ENCODE peak calls at places on chromosomes 4 and X, in nine cellular contexts. E is adrenal gland, F is uterus, I is A549, J is mammary epithelial cell, R is upper lobe of right lung, G is neural progenitor cell, K is heart right ventricle, W is pancreas. B is an unnamed sample. For H3K4me1, the result is how much of the 10 kb centered on the place peaks cover.

GRCh38 chrX:150848914-150849365 is 49.5 kb downstream of the CD99L2 start:
- DNase-seq in E (no peak), F (no peak), I (peak), J (peak), R (peak), G (no peak), K (no peak), W (peak), B (no peak)

GRCh38 chr4:56821394-56822263 is at the start of gene SPINK2:
- DNase-seq in E (no peak), F (no peak), I (peak), J (no peak), R (peak), G (peak), K (peak), W (peak), B (peak)

GRCh38 chr4:76997454-76997853 is 47.9 kb downstream of the SEPTIN11 start:
- DNase-seq in E (no peak), F (no peak), I (no peak), J (no peak), R (no peak), G (no peak), K (no peak), W (no peak), B (peak)

GRCh38 chr4:125283702-125284279 is 31.0 kb upstream of the FAT4 start:
- DNase-seq in E (no peak), F (no peak), I (no peak), J (peak), R (no peak), G (peak), K (no peak), W (no peak), B (no peak)

GRCh38 chr4:132059227-132059626 is 1089.9 kb upstream of the PCDH10 start:
- DNase-seq in E (no peak), F (no peak), I (no peak), J (peak), R (no peak), G (no peak), K (no peak), W (no peak), B (no peak)

GRCh38 chrX:21873063-21873785 is 17.4 kb downstream of the YY2 start:
- DNase-seq in E (no peak), F (no peak), I (no peak), J (no peak), R (no peak), G (no peak), K (no peak), W (no peak), B (no peak)

GRCh38 chr4:107247738-107248137 is 211.6 kb upstream of the DKK2 start:
- DNase-seq in E (peak), F (peak), I (no peak), J (no peak), R (no peak), G (no peak), K (no peak), W (no peak), B (no peak)

GRCh38 chr4:61511716-61512488 is 311.8 kb downstream of the ADGRL3 start:
- DNase-seq in E (no peak), F (no peak), I (no peak), J (peak), R (no peak), G (no peak), K (no peak), W (no peak), B (no peak)

GRCh38 chrX:97461763-97462162 is 578.1 kb downstream of the RPA4 start:
- DNase-seq in E (no peak), F (no peak), I (no peak), J (no peak), R (no peak), G (no peak), K (no peak), W (no peak), B (no peak)

GRCh38 chr4:183147191-183147590 is 48.1 kb downstream of the WWC2 start:
- DNase-seq in E (no peak), F (no peak), I (no peak), J (peak), R (no peak), G (no peak), K (no peak), W (no peak), B (no peak)

GRCh38 chr4:137861682-137862081 is 329.4 kb upstream of the PCDH18 start:
- DNase-seq in E (no peak), F (no peak), I (no peak), J (no peak), R (no peak), G (peak), K (no peak), W (no peak), B (no peak)

GRCh38 chr4:140038031-140038533 is 115.9 kb downstream of the MAML3 start:
- DNase-seq in E (no peak), F (no peak), I (no peak), J (peak), R (no peak), G (no peak), K (no peak), W (no peak), B (no peak)

GRCh38 chrX:76109654-76110053 is 63.2 kb upstream of the PBDC1 start:
- DNase-seq in E (no peak), F (no peak), I (no peak), J (no peak), R (no peak), G (no peak), K (no peak), W (no peak), B (no peak)

GRCh38 chr4:35525192-35525978 is 718.9 kb downstream of the ARAP2 start:
- DNase-seq in E (no peak), F (no peak), I (no peak), J (no peak), R (peak), G (peak), K (no peak), W (no peak), B (no peak)

GRCh38 chr4:134174271-134174670 is 27.3 kb downstream of the PABPC4L start:
- DNase-seq in E (no peak), F (no peak), I (no peak), J (no peak), R (no peak), G (no peak), K (no peak), W (no peak), B (no peak)

GRCh38 chr4:25703731-25704388 is 48.2 kb downstream of the SLC34A2 start:
- DNase-seq in E (no peak), F (no peak), I (no peak), J (peak), R (no peak), G (no peak), K (no peak), W (no peak), B (no peak)

GRCh38 chr4:74133786-74134499 is 24.0 kb upstream of the MTHFD2L start:
- DNase-seq in E (peak), F (peak), I (peak), J (peak), R (peak), G (peak), K (peak), W (peak), B (peak)

GRCh38 chr4:105113800-105114199 is 32.9 kb upstream of the TET2 start:
- DNase-seq in E (no peak), F (no peak), I (no peak), J (peak), R (no peak), G (no peak), K (no peak), W (no peak), B (no peak)

GRCh38 chr4:54843106-54843505 is 185.3 kb downstream of the KIT start:
- DNase-seq in E (no peak), F (no peak), I (no peak), J (no peak), R (no peak), G (no peak), K (peak), W (no peak), B (no peak)

GRCh38 chrX:120751683-120752082 is 121.8 kb upstream of the C1GALT1C1 start:
- DNase-seq in E (no peak), F (no peak), I (no peak), J (no peak), R (no peak), G (no peak), K (no peak), W (no peak), B (no peak)

DNA sequence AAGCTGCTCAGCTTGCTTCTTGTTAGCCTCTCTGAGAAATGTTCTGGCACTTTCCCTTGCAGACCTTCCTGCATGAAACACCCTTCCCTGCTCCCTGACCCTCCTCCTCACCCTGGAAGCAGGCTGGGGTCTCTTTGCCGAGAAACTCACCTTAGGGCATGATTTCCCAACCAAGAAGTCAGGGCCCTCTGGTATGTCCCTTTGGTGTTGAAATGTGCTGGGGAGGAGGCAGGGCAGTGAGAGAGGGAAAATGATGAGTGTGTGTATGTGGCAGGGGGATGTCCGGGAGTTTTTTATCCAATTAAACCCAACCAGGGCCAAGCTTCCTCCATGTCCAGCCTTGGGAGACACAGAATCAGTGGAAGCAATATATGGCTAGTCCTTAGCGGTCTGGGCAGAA is 5.1 kb downstream of the ELF4 start:
- DNase-seq in E (no peak), F (no peak), I (no peak), J (no peak), R (no peak), G (no peak), K (no peak), W (no peak), B (no peak)
- H3K4me1 ChIP-seq in E (under half), F (under half), I (under half), J (under half), R (under half), G (under half), K (under half), W (under half), B (under half)

DNA sequence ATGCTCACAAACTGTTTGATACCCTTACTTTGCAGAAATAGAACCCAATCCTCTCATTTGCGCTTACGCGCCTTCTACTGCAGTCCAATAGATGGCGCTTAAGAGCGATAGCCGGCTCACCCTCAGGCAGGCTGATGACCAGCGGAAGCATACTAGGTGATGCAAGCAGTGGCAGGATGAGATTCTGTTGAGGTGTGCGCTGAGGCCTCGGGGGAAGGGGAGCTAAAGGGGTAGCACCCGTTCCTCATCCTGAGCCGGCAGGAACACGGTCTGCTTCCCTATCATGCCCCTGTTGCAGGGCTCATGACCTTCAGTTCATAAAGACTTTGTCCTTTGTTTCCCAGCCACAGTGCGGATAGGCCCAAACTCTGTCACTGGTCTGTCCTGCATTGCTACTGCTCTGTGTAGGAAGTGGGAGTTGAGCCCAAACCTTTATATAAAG is 628.9 kb downstream of the TLL1 start:
- DNase-seq in E (peak), F (no peak), I (peak), J (no peak), R (no peak), G (peak), K (no peak), W (no peak), B (no peak)
- TF ChIP-seq CTCF in E (no peak), F (no peak), I (peak), J (peak), R (peak), G (peak), K (peak), W (no peak), B (peak)

GRCh38 chr4:38163216-38164006 is 203.2 kb downstream of the PTTG2 start:
- DNase-seq in E (no peak), F (no peak), I (no peak), J (peak), R (no peak), G (no peak), K (no peak), W (peak), B (no peak)

GRCh38 chr4:38160487-38161207 is 200.4 kb downstream of the PTTG2 start:
- DNase-seq in E (peak), F (peak), I (peak), J (peak), R (no peak), G (peak), K (no peak), W (peak), B (no peak)

GRCh38 chr4:38161208-38162113 is 201.3 kb downstream of the PTTG2 start:
- DNase-seq in E (no peak), F (no peak), I (no peak), J (peak), R (no peak), G (no peak), K (no peak), W (no peak), B (no peak)

GRCh38 chr4:38164346-38164745 is 204.1 kb downstream of the PTTG2 start:
- DNase-seq in E (no peak), F (no peak), I (no peak), J (no peak), R (no peak), G (no peak), K (no peak), W (no peak), B (no peak)

GRCh38 chr4:38162240-38162784 is 202.1 kb downstream of the PTTG2 start:
- DNase-seq in E (peak), F (peak), I (no peak), J (peak), R (no peak), G (peak), K (no peak), W (peak), B (no peak)
- H3K4me1 ChIP-seq in E (under half), F (under half), I (under half), J (under half), R (under half), G (under half), K (under half), W (under half), B (under half)

GRCh38 chr4:87543835-87544461 is 14.8 kb upstream of the SPARCL1 start:
- DNase-seq in E (peak), F (peak), I (peak), J (peak), R (no peak), G (peak), K (no peak), W (no peak), B (peak)
- TF ChIP-seq CTCF in E (peak), F (peak), I (peak), J (peak), R (peak), G (peak), K (peak), W (no peak), B (peak)

DNA sequence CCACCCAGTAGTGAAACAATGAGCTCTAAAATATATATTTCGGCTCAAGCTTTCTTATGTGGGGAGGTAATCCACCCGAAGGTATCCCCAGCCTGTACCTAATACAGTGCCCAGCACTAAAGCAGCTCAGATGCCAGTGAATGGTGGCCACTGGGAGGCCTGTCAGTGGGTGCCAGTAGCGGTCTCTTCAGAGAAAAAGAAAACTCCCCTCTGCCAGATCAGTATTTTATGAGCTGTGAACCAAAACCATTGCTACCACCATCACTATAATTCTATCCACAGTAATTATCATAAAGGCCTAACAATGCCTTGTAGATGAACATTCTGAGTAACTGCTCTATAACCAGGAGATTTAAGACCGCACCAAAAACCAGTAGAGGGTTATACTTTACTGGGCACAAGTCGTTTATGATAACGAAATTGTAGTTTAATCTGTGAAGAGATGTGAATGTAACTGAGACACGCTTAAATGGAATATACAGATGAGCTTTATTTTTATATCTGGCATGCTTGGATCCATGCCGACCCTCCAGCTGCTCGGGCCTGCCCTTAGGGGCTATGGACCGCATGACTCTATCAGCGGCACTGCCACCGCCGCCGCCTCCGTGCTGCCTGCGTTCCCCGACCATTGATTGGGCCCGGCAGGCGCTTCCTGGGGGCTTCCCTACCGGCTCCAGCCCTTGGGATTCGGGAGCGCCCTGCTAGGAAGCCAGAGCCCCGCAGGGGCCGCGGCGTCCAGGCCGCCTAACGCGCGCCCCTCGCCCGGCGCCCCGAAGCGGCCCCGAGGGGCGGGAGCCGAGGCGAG is 586 bp upstream of the NFKB1 start:
- DNase-seq in E (peak), F (peak), I (no peak), J (peak), R (peak), G (peak), K (peak), W (peak), B (peak)
- H3K4me1 ChIP-seq in E (under half), F (under half), I (under half), J (under half), R (under half), G (under half), K (under half), W (under half), B (under half)

GRCh38 chrX:95907081-95907480 is 777.6 kb upstream of the DIAPH2 start:
- DNase-seq in E (no peak), F (no peak), I (no peak), J (no peak), R (no peak), G (no peak), K (no peak), W (no peak), B (no peak)

DNA sequence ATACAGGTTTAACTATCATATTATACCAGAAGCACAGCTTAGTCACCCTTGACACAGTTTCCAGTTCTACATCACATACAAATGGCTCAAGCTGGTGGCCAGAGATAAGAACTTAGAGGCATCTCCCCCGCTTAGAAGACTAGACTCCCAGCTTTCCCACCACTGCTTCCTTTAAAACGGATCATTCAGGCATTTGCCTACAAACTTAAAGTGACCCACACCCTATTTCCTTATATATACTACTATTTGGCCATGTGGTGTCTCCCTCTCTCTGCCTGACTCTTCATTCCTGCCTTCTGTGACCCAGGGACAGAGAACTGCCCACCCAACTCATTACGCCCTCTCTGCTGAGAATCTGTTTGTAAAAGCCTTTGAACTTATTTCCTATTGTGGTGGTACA is 781.2 kb upstream of the DIAPH2 start:
- DNase-seq in E (no peak), F (no peak), I (no peak), J (no peak), R (no peak), G (peak), K (no peak), W (no peak), B (no peak)
- TF ChIP-seq CTCF in E (no peak), F (no peak), I (no peak), J (no peak), R (no peak), G (peak), K (no peak), W (no peak), B (no peak)